ENCODE peak calls at places on chromosomes 16 and 17, in seven cellular contexts. One of them, this sample, is unnamed.

GRCh38 chr17:73163043-73163442 is 1.8 kb upstream of the SSTR2 start:
- DNase-seq in PC-3: no peak
- DNase-seq in fibroblast of lung: no peak
- DNase-seq in body of pancreas: no peak
- DNase-seq in HCT116: no peak
- DNase-seq in ovary: no peak
- DNase-seq in neural progenitor cell: no peak
- DNase-seq in this sample: no peak

GRCh38 chr16:85090873-85091521 is 21.3 kb downstream of the CIBAR2 start:
- DNase-seq in ovary: no peak
- DNase-seq in HCT116: no peak
- DNase-seq in PC-3: no peak
- DNase-seq in body of pancreas: peak; percentile 90
- DNase-seq in neural progenitor cell: no peak
- DNase-seq in fibroblast of lung: peak; percentile 62
- DNase-seq in this sample: no peak

GRCh38 chr17:16287563-16288027 is 65.7 kb downstream of the CENPV start:
- DNase-seq in fibroblast of lung: peak; percentile 79
- DNase-seq in body of pancreas: no peak
- DNase-seq in ovary: no peak
- DNase-seq in PC-3: peak; percentile 55
- DNase-seq in HCT116: no peak
- DNase-seq in neural progenitor cell: no peak
- DNase-seq in this sample: no peak

GRCh38 chr17:30005709-30006320 is 64.4 kb downstream of the EFCAB5 start:
- DNase-seq in PC-3: peak; percentile 25
- DNase-seq in ovary: no peak
- DNase-seq in fibroblast of lung: peak; percentile 5
- DNase-seq in body of pancreas: no peak
- DNase-seq in HCT116: no peak
- DNase-seq in neural progenitor cell: no peak
- DNase-seq in this sample: peak; percentile 18

GRCh38 chr16:23858496-23859062 is 22.8 kb downstream of the PRKCB start:
- DNase-seq in neural progenitor cell: no peak
- DNase-seq in ovary: no peak
- DNase-seq in fibroblast of lung: no peak
- DNase-seq in HCT116: no peak
- DNase-seq in body of pancreas: no peak
- DNase-seq in PC-3: no peak
- DNase-seq in this sample: no peak

GRCh38 chr17:42288078-42288984 is at the start of gene STAT5A:
- DNase-seq in body of pancreas: peak; percentile 90
- DNase-seq in HCT116: no peak
- DNase-seq in neural progenitor cell: peak; percentile 82
- DNase-seq in fibroblast of lung: peak; percentile 82
- DNase-seq in ovary: peak; percentile 89
- DNase-seq in PC-3: no peak
- DNase-seq in this sample: peak; percentile 65

GRCh38 chr16:87459833-87460232 is 33.0 kb downstream of the ZCCHC14 start:
- DNase-seq in PC-3: no peak
- DNase-seq in ovary: no peak
- DNase-seq in HCT116: no peak
- DNase-seq in body of pancreas: no peak
- DNase-seq in neural progenitor cell: no peak
- DNase-seq in fibroblast of lung: no peak
- DNase-seq in this sample: no peak

GRCh38 chr17:882827-883585 is 96.6 kb downstream of the NXN start:
- DNase-seq in HCT116: no peak
- DNase-seq in neural progenitor cell: peak; percentile 37
- DNase-seq in body of pancreas: peak; percentile 88
- DNase-seq in ovary: peak; percentile 80
- DNase-seq in PC-3: no peak
- DNase-seq in fibroblast of lung: peak; percentile 88
- DNase-seq in this sample: peak; percentile 69

GRCh38 chr17:61247438-61247837 is 152.2 kb upstream of the TBX2 start:
- DNase-seq in ovary: no peak
- DNase-seq in neural progenitor cell: no peak
- DNase-seq in PC-3: no peak
- DNase-seq in HCT116: no peak
- DNase-seq in fibroblast of lung: peak; percentile 96
- DNase-seq in body of pancreas: no peak
- DNase-seq in this sample: no peak

GRCh38 chr17:78488156-78488555 is 89.0 kb downstream of the DNAH17 start:
- DNase-seq in ovary: no peak
- DNase-seq in neural progenitor cell: no peak
- DNase-seq in fibroblast of lung: no peak
- DNase-seq in PC-3: no peak
- DNase-seq in body of pancreas: no peak
- DNase-seq in HCT116: no peak
- DNase-seq in this sample: no peak

GRCh38 chr16:23402100-23402499 is 50.9 kb downstream of the COG7 start:
- DNase-seq in neural progenitor cell: no peak
- DNase-seq in ovary: no peak
- DNase-seq in fibroblast of lung: no peak
- DNase-seq in body of pancreas: no peak
- DNase-seq in HCT116: no peak
- DNase-seq in PC-3: no peak
- DNase-seq in this sample: no peak

GRCh38 chr17:71107136-71107535 is 937.8 kb downstream of the KCNJ2 start:
- DNase-seq in body of pancreas: no peak
- DNase-seq in HCT116: no peak
- DNase-seq in ovary: no peak
- DNase-seq in neural progenitor cell: no peak
- DNase-seq in PC-3: no peak
- DNase-seq in fibroblast of lung: no peak
- DNase-seq in this sample: no peak

DNA sequence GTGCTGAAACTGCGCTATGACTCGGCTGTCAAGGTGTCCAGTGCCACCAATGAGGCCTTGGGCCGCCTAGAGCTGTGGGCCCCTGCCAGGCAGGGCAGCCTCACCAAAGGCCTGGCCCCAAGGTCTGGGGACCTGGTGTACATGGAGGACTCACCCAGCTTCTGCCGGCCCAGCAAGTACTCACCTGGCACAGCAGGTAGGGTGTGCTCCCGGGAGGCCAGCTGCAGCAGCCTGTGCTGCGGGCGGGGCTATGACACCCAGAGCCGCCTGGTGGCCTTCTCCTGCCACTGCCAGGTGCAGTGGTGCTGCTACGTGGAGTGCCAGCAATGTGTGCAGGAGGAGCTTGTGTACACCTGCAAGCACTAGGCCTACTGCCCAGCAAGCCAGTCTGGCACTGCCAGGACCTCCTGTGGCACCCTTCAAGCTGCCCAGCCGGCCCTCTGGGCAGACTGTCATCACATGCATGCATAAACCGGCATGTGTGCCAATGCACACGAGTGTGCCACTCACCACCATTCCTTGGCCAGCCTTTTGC is 25.0 kb downstream of the WNT9B start:
- DNase-seq in body of pancreas: peak; percentile 95
- DNase-seq in neural progenitor cell: peak; percentile 53
- DNase-seq in PC-3: peak; percentile 79
- DNase-seq in ovary: no peak
- DNase-seq in HCT116: peak; percentile 61
- DNase-seq in fibroblast of lung: no peak
- DNase-seq in this sample: peak; percentile 45
- TF ChIP-seq CTCF in body of pancreas: peak; percentile 66
- TF ChIP-seq CTCF in neural progenitor cell: peak; percentile 44
- TF ChIP-seq CTCF in PC-3: peak; percentile 84
- TF ChIP-seq CTCF in ovary: no peak
- TF ChIP-seq CTCF in HCT116: peak; percentile 95
- TF ChIP-seq CTCF in fibroblast of lung: no peak
- TF ChIP-seq CTCF in this sample: no peak

DNA sequence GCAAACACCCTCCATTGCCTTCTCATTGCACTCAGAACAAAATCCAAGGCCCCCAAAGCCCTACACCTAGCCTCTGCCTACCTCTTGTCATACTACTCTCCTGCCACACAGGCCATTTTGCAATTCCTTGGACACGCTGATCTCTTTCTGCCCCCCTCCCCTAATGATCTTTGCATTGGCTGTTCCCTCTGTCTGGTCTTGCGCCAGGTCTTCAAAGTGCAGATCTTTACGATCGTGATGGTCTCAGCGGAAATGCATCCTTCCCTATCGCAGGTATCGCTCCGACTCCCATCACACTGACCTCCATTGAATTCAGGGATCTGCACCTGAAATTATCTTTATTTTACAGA is 777 bp upstream of the MOSMO start:
- DNase-seq in PC-3: no peak
- DNase-seq in body of pancreas: no peak
- DNase-seq in ovary: no peak
- DNase-seq in HCT116: no peak
- DNase-seq in neural progenitor cell: no peak
- DNase-seq in fibroblast of lung: no peak
- DNase-seq in this sample: no peak
- H3K27ac ChIP-seq in PC-3: peak overlapping the region; percentile 78
- H3K27ac ChIP-seq in body of pancreas: peak overlapping the region; percentile 69
- H3K27ac ChIP-seq in ovary: no peak overlapping the region
- H3K27ac ChIP-seq in HCT116: peak overlapping the region; percentile 85
- H3K27ac ChIP-seq in neural progenitor cell: no peak overlapping the region
- H3K27ac ChIP-seq in fibroblast of lung: peak overlapping the region; percentile 54
- H3K27ac ChIP-seq in this sample: peak overlapping the region; percentile 78

GRCh38 chr17:35121315-35121714 is at the start of gene FNDC8:
- DNase-seq in ovary: no peak
- DNase-seq in fibroblast of lung: no peak
- DNase-seq in HCT116: no peak
- DNase-seq in PC-3: no peak
- DNase-seq in body of pancreas: no peak
- DNase-seq in neural progenitor cell: no peak
- DNase-seq in this sample: no peak

GRCh38 chr17:35116845-35117244 is 2.8 kb downstream of the RAD51D start:
- DNase-seq in fibroblast of lung: no peak
- DNase-seq in HCT116: no peak
- DNase-seq in neural progenitor cell: peak; percentile 11
- DNase-seq in PC-3: no peak
- DNase-seq in body of pancreas: no peak
- DNase-seq in ovary: no peak
- DNase-seq in this sample: no peak

GRCh38 chr17:35119370-35120185 is at the start of gene RAD51D:
- DNase-seq in HCT116: peak; percentile 48
- DNase-seq in body of pancreas: peak; percentile 79
- DNase-seq in ovary: peak; percentile 73
- DNase-seq in fibroblast of lung: peak; percentile 60
- DNase-seq in neural progenitor cell: peak; percentile 91
- DNase-seq in PC-3: peak; percentile 72
- DNase-seq in this sample: peak; percentile 76

DNA sequence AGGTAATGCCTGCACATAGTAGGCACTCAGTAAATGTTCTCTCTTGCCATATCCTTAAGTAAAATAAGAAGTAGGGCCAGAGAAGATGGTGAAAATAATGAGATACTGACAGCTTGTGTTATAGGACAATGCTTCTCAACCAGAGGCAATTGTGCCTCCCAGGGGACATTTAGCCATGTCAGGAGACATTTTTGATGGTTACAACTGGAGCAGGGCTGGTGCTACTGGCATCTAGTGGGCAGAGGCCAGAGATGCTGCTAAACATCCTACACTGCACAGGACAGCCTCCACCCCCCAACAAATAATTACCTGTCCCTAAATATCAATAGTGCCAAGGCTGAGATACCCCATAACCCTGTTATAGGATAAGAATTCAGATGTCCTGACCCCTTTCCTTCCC is 1.7 kb downstream of the RAD51D start:
- DNase-seq in PC-3: peak; percentile 50
- DNase-seq in fibroblast of lung: peak; percentile 39
- DNase-seq in body of pancreas: no peak
- DNase-seq in ovary: no peak
- DNase-seq in HCT116: no peak
- DNase-seq in neural progenitor cell: no peak
- DNase-seq in this sample: no peak
- TF ChIP-seq CTCF in PC-3: peak; percentile 65
- TF ChIP-seq CTCF in fibroblast of lung: no peak
- TF ChIP-seq CTCF in body of pancreas: no peak
- TF ChIP-seq CTCF in ovary: no peak
- TF ChIP-seq CTCF in HCT116: peak; percentile 52
- TF ChIP-seq CTCF in neural progenitor cell: peak; percentile 5
- TF ChIP-seq CTCF in this sample: no peak

GRCh38 chr16:10579575-10579964 is 828 bp downstream of the EMP2 start:
- DNase-seq in neural progenitor cell: no peak
- DNase-seq in body of pancreas: no peak
- DNase-seq in HCT116: no peak
- DNase-seq in fibroblast of lung: no peak
- DNase-seq in PC-3: no peak
- DNase-seq in ovary: no peak
- DNase-seq in this sample: no peak

GRCh38 chr16:10575506-10576130 is 4.8 kb downstream of the EMP2 start:
- DNase-seq in fibroblast of lung: no peak
- DNase-seq in neural progenitor cell: no peak
- DNase-seq in body of pancreas: no peak
- DNase-seq in ovary: no peak
- DNase-seq in PC-3: no peak
- DNase-seq in HCT116: no peak
- DNase-seq in this sample: no peak

GRCh38 chr16:10578474-10579316 is 1.7 kb downstream of the EMP2 start:
- DNase-seq in body of pancreas: peak; percentile 53
- DNase-seq in HCT116: no peak
- DNase-seq in fibroblast of lung: no peak
- DNase-seq in ovary: peak; percentile 26
- DNase-seq in PC-3: peak; percentile 55
- DNase-seq in neural progenitor cell: no peak
- DNase-seq in this sample: peak; percentile 36

GRCh38 chr16:10576390-10577304 is 3.8 kb downstream of the EMP2 start:
- DNase-seq in ovary: no peak
- DNase-seq in HCT116: no peak
- DNase-seq in fibroblast of lung: peak; percentile 28
- DNase-seq in neural progenitor cell: no peak
- DNase-seq in PC-3: no peak
- DNase-seq in body of pancreas: no peak
- DNase-seq in this sample: no peak

DNA sequence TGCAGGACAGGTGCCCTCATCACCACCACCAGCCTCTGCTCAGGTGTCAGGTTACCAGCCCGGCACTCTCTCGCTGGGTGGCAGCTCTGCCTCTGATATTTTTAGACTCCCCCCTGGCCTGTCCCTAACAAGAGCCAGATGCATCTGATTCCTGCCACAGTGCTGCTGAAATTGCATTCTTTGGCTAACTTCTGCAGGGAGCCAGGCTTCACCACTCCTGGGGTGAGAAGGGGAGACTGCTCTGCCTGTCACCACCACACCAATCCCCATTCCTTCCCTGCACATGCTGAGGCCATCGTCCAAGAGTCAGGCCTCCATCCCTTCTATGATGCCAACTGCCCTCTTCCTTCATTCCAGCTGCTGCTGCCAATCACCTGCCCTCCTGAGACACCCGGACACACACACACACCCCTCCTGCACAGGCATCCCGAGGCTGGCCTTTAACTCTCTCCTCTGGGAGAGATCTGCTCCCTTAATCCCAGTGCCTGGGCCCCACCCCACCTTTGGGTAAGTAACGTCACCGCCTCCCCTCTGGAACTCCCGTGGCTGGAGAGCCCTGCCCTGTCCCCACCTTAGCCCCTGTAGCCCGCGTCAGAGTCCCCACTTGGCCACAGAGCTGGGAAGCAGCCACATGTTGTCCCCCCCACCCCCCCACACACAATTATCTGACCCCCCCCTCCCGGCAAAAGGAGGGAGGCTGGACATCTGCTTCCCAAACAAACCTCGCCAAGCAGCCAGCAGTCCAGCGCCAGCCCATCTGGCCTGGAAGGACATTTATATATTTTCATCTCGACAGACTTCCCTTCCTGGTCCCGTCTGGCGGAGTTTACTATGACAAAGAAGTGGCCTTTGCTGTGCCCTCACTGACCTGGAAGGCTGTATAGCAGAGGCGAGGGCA is 2.8 kb downstream of the EMP2 start:
- DNase-seq in ovary: peak; percentile 33
- DNase-seq in HCT116: no peak
- DNase-seq in body of pancreas: peak; percentile 36
- DNase-seq in PC-3: peak; percentile 41
- DNase-seq in fibroblast of lung: no peak
- DNase-seq in neural progenitor cell: peak; percentile 45
- DNase-seq in this sample: no peak
- H3K27ac ChIP-seq in ovary: peak overlapping the region; percentile 44
- H3K27ac ChIP-seq in HCT116: no peak overlapping the region
- H3K27ac ChIP-seq in body of pancreas: peak overlapping the region; percentile 25
- H3K27ac ChIP-seq in PC-3: peak overlapping the region; percentile 84
- H3K27ac ChIP-seq in fibroblast of lung: no peak overlapping the region
- H3K27ac ChIP-seq in neural progenitor cell: no peak overlapping the region
- H3K27ac ChIP-seq in this sample: peak overlapping the region; percentile 6